ENCODE peak calls at places on chromosomes 5 and 9, in four cellular contexts. Z is dorsolateral prefrontal cortex, X is IMR-90, F is GM23338. S is an unnamed sample.
A peak's percentile ranks its signal among the peaks of the same experiment; 100 is the strongest.

GRCh38 chr5:148856424-148856823 is 30.0 kb downstream of the ADRB2 start:
- DNase-seq in F (no peak), X (no peak), Z (no peak), S (no peak)

GRCh38 chr5:54222336-54222735 is 88.0 kb downstream of the ARL15 start:
- DNase-seq in Z (no peak), F (peak; percentile 19), X (no peak), S (no peak)

GRCh38 chr9:129886226-129887174 is 51.2 kb downstream of the USP20 start:
- DNase-seq in Z (no peak), F (no peak), X (no peak), S (peak; percentile 48)

GRCh38 chr9:92635760-92636159 is 34.2 kb downstream of the IPPK start:
- DNase-seq in Z (no peak), X (no peak), F (no peak), S (no peak)

GRCh38 chr9:12185856-12186255 is 507.3 kb upstream of the TYRP1 start:
- DNase-seq in X (no peak), Z (no peak), F (no peak), S (no peak)

GRCh38 chr9:133122935-133123611 is 2.0 kb upstream of the RALGDS start:
- DNase-seq in Z (no peak), X (peak; percentile 45), F (peak; percentile 29), S (peak; percentile 11)

GRCh38 chr9:136251264-136252115 is 5.9 kb upstream of the QSOX2 start:
- DNase-seq in Z (no peak), F (no peak), X (no peak), S (no peak)

GRCh38 chr5:17123010-17123409 is 94.4 kb upstream of the BASP1 start:
- DNase-seq in Z (no peak), F (no peak), X (no peak), S (no peak)

GRCh38 chr5:141846031-141846430 is 32.2 kb downstream of the PCDH1 start:
- DNase-seq in Z (peak; percentile 79), X (peak; percentile 85), F (peak; percentile 80), S (peak; percentile 68)

GRCh38 chr5:71586052-71586940 is 844 bp upstream of the MCCC2 start:
- DNase-seq in Z (no peak), F (peak; percentile 63), X (peak; percentile 11), S (peak; percentile 23)

GRCh38 chr5:151029179-151029855 is 8.9 kb downstream of the GPX3 start:
- DNase-seq in F (no peak), X (no peak), Z (no peak), S (no peak)
- H3K27ac ChIP-seq in F (no peak overlapping the region), X (no peak overlapping the region), Z (no peak overlapping the region), S (no peak overlapping the region)

DNA sequence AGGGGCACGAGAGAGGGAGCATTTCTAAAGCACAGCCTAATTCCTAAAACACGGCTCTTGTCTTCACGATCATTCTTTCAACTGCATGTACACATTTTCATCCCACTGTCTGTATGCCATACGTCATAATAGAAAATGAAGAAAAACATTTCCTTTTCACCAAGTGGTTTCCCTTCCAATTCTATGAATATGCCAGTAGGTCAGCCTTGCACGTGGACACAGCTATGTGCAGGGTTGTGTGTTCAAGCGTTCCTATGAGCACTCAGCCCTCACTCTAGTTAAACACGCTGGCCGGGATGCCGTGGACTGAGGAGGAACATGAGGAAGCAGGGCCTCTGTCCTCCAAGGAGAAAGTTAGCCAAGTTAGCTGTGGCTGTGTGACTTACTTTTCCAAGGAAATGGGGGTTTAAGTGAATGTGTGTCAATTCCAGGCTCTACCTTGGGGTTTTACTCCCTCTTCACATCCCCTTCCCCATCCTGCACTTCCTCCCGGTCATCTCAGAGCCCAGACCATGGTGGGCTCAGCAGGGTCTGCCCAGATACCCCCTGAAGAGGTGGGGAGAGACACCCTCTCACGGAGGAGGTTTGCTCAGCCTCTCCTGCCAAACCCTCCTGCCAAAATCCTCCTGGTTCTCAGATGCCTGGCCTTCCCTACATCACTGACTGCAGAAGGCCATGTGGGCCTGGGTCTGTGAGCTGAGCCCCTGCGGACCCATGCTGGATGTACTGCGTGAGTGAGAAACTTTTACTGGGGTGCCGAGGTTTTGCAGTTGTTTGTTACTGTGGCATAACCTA is 230.6 kb downstream of the FSTL4 start:
- DNase-seq in Z (no peak), X (no peak), F (no peak), S (no peak)
- H3K27ac ChIP-seq in Z (no peak overlapping the region), X (no peak overlapping the region), F (no peak overlapping the region), S (no peak overlapping the region)

GRCh38 chr9:2559212-2560152 is 62.1 kb upstream of the VLDLR start:
- DNase-seq in Z (no peak), X (peak; percentile 95), F (peak; percentile 14), S (no peak)
- H3K27ac ChIP-seq in Z (peak overlapping the region; percentile 46), X (peak overlapping the region; percentile 93), F (no peak overlapping the region), S (peak overlapping the region; percentile 54)

DNA sequence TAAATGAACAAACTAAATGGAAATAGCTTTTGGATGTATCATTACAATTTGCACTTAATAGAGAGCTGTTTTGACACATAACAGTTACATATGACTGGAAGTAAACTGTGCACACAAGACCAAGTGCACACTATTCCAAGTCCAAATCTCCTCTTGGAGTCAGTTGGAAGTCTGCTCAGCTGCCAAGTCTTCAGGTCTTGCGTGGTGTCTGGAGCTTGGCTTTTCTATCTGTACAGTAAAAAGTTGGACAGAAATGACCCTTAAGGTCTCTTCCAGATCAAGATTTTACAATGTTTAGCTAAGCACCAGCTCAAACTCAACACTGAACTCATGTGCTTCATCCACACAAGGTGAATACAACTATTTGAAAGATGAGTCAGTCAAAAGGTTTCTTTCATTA is 456.9 kb downstream of the RASEF start:
- DNase-seq in F (no peak), X (no peak), Z (no peak), S (no peak)
- H3K27ac ChIP-seq in F (no peak overlapping the region), X (no peak overlapping the region), Z (no peak overlapping the region), S (no peak overlapping the region)

DNA sequence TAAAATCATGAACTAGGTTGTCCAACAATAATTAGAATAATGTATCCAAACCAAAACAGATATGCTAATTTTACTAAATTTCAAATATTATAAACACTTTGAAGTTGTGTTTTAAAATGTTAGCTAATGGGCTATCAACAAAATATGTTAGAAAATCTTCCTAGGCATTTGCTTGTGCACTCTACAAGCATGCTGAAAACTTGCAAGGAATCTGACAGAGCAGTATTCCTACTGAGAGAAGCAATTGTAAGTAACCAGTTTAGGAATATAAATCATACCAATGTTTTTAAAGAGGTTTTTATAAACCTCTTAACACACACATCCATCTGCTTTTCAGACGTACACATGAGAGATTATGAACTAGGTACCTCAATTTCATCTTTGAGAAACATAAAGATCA is 228.4 kb upstream of the TBCA start:
- DNase-seq in Z (no peak), F (no peak), X (peak; percentile 31), S (no peak)
- H3K27ac ChIP-seq in Z (peak overlapping the region; percentile 85), F (no peak overlapping the region), X (no peak overlapping the region), S (peak overlapping the region; percentile 88)

DNA sequence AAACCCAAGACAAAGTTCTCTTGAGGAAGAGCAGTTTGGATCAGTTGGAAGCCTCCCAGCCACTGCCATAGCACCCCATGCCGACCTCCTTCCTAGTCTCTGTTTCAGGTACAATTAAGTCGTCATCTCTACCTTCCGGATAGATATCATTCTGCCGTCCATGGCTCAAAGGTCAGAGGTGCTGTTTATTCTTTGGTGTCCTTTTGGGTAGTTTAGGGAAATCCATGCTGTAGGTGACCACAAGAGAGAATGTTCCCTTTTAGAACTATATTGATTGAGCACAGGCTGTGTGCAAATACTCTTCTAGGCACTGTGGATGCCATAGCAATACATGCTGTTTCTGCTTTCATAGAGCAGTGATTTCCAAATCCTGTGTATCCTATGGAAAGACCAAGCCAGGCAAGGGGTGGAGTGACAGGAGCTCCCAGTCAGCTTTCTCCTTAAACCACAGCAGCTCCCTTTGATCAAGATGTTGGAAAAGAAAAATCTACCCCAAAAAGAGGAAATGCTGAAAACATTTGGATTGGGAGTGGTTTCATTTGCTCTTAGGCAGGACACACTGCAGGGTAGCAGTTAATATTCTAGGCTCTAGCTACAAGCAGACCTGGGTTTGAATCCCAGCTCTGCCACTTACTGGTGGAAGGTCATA is 127.9 kb downstream of the PALM2AKAP2 start:
- DNase-seq in F (no peak), X (no peak), Z (no peak), S (no peak)
- H3K27ac ChIP-seq in F (no peak overlapping the region), X (peak overlapping the region; percentile 76), Z (peak overlapping the region; percentile 73), S (peak overlapping the region; percentile 57)

GRCh38 chr5:21678526-21678925 is 1174.6 kb downstream of the CDH12 start:
- DNase-seq in F (no peak), X (no peak), Z (no peak), S (no peak)

GRCh38 chr5:21685016-21685415 is 1168.1 kb downstream of the CDH12 start:
- DNase-seq in F (no peak), Z (no peak), X (no peak), S (no peak)

GRCh38 chr5:21680661-21681060 is 1172.5 kb downstream of the CDH12 start:
- DNase-seq in X (peak; percentile 35), Z (no peak), F (no peak), S (no peak)

GRCh38 chr5:21681906-21682305 is 1171.2 kb downstream of the CDH12 start:
- DNase-seq in X (no peak), Z (no peak), F (no peak), S (no peak)

DNA sequence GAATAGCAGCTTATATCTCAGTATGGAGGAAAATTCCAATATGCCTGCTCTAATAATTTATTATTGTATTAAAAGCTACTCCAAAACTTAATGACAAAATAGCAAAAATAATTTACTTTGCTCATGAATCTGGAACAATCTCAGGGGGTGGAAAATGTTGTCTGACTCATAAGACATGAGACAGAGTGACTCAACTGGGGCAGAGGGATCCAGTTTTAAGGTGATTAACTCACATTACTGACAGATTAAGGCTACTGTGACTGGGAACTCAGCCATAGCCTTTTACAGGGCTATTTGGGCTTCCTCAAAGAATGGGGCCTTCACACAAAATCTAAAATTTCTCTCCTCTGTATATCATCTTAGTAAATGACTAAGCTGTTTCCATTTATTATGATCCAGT is 1172.9 kb downstream of the CDH12 start:
- DNase-seq in F (no peak), Z (no peak), X (peak; percentile 93), S (no peak)
- H3K27ac ChIP-seq in F (no peak overlapping the region), Z (no peak overlapping the region), X (peak overlapping the region; percentile 32), S (no peak overlapping the region)

GRCh38 chr9:137814841-137815240 is 62.7 kb upstream of the CACNA1B start:
- DNase-seq in Z (no peak), F (no peak), X (no peak), S (no peak)

GRCh38 chr9:137813167-137813566 is 64.4 kb upstream of the CACNA1B start:
- DNase-seq in Z (no peak), F (no peak), X (no peak), S (no peak)

GRCh38 chr9:137815256-137816255 is 62.0 kb upstream of the CACNA1B start:
- DNase-seq in X (no peak), F (no peak), Z (no peak), S (no peak)

GRCh38 chr9:137813651-137814415 is 63.7 kb upstream of the CACNA1B start:
- DNase-seq in F (no peak), Z (no peak), X (no peak), S (no peak)

GRCh38 chr9:137814436-137814835 is 63.1 kb upstream of the CACNA1B start:
- DNase-seq in F (no peak), Z (no peak), X (no peak), S (no peak)
- H3K27ac ChIP-seq in F (no peak overlapping the region), Z (no peak overlapping the region), X (no peak overlapping the region), S (no peak overlapping the region)

S was measured in substantia nigra.